ENCODE peak calls at places on chromosomes 7 and 10, in four cellular contexts. J is HepG2, T is H1, M is IMR-90. H is an unnamed sample.

GRCh38 chr10:51073461-51074237 is 638 bp upstream of the PRKG1 start:
- DNase-seq in J (no peak), T (peak), M (peak), H (no peak)

GRCh38 chr7:113710310-113711106 is 208.3 kb downstream of the PPP1R3A start:
- DNase-seq in J (peak), T (no peak), M (peak), H (peak)

GRCh38 chr10:98469532-98469931 is 22.8 kb upstream of the HPS1 start:
- DNase-seq in J (no peak), T (no peak), M (no peak), H (no peak)

GRCh38 chr10:32982293-32982709 is 24.3 kb upstream of the ITGB1 start:
- DNase-seq in J (no peak), T (no peak), M (peak), H (no peak)

GRCh38 chr7:50940621-50941020 is 157.9 kb upstream of the GRB10 start:
- DNase-seq in J (no peak), T (no peak), M (no peak), H (no peak)

GRCh38 chr7:45080958-45081669 is 7.7 kb downstream of the NACAD start:
- DNase-seq in J (no peak), T (no peak), M (no peak), H (no peak)

GRCh38 chr7:44307905-44308740 is 17.3 kb downstream of the CAMK2B start:
- DNase-seq in J (no peak), T (peak), M (no peak), H (no peak)

GRCh38 chr10:19921300-19922140 is 105.3 kb downstream of the PLXDC2 start:
- DNase-seq in J (no peak), T (no peak), M (peak), H (no peak)

GRCh38 chr7:130270947-130271790 is 4.5 kb downstream of the CPA2 start:
- DNase-seq in J (no peak), T (no peak), M (no peak), H (no peak)

GRCh38 chr7:4612237-4612636 is 69.9 kb upstream of the FOXK1 start:
- DNase-seq in J (no peak), T (no peak), M (no peak), H (no peak)

GRCh38 chr10:22630229-22631174 is 83.9 kb downstream of the PIP4K2A start:
- DNase-seq in J (no peak), T (no peak), M (peak), H (no peak)

GRCh38 chr10:3255616-3256015 is 83.0 kb upstream of the PITRM1 start:
- DNase-seq in J (no peak), T (no peak), M (no peak), H (no peak)

GRCh38 chr7:26393855-26394254 is 102.2 kb downstream of the SNX10 start:
- DNase-seq in J (no peak), T (no peak), M (no peak), H (no peak)

GRCh38 chr10:75034131-75034512 is 77.3 kb upstream of the SAMD8 start:
- DNase-seq in J (no peak), T (no peak), M (no peak), H (no peak)

GRCh38 chr10:29810816-29811215 is 176.0 kb upstream of the SVIL start:
- DNase-seq in J (no peak), T (no peak), M (no peak), H (no peak)

GRCh38 chr10:29815572-29815971 is 180.8 kb upstream of the SVIL start:
- DNase-seq in J (no peak), T (no peak), M (no peak), H (no peak)

GRCh38 chr10:29807407-29807806 is 172.6 kb upstream of the SVIL start:
- DNase-seq in J (no peak), T (no peak), M (peak), H (no peak)

GRCh38 chr10:29816801-29817558 is 182.2 kb upstream of the SVIL start:
- DNase-seq in J (no peak), T (no peak), M (no peak), H (no peak)

DNA sequence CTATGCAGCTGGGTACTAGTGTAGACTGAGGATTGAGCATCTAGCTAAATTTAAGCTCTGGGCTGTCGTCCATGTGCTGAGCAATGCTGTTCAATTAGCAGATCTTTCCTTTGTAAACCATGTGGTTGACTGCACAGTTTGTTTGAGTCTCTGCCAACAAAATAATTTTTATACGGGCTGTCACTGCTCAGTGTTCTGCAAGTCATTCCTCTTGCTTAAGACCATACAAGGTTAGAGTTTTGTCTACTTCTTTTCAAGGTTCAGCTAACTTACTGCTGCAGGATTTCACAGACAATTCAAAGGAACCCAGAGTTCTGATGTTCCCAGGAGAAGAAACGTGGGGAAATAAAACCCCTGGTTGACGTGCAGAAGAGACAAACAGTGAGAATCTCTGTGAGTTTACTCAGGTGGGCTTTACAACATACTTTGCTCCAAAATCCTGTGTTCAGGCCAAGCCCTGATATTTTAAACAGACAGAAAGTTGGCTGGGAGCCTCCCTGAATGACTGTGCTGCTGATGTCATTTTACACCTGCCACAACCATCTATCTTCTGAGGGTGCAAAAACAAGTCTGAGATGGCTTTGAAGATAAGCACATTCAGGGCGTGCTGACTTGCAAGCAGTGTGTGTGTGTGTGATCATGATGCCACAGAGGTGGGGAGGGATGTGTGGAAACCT is 177.1 kb upstream of the SVIL start:
- DNase-seq in J (no peak), T (no peak), M (peak), H (no peak)
- TF ChIP-seq CEBPB in J (no peak), T (no peak), M (peak), H (no peak)

GRCh38 chr10:124912052-124912435 is 29.9 kb upstream of the ZRANB1 start:
- DNase-seq in J (no peak), T (no peak), M (no peak), H (no peak)

GRCh38 chr10:124912487-124912886 is 29.4 kb upstream of the ZRANB1 start:
- DNase-seq in J (no peak), T (no peak), M (peak), H (no peak)

GRCh38 chr10:124909563-124909962 is 32.4 kb upstream of the ZRANB1 start:
- DNase-seq in J (peak), T (no peak), M (no peak), H (no peak)

GRCh38 chr10:124913167-124913566 is 28.8 kb upstream of the ZRANB1 start:
- DNase-seq in J (no peak), T (no peak), M (no peak), H (no peak)

GRCh38 chr10:124911124-124912051 is 30.5 kb upstream of the ZRANB1 start:
- DNase-seq in J (no peak), T (no peak), M (peak), H (no peak)
- H2AFZ ChIP-seq in J (peak), T (no peak), M (peak), H (no peak)

GRCh38 chr7:157425137-157425731 is 88.4 kb downstream of the DNAJB6 start:
- DNase-seq in J (peak), T (no peak), M (no peak), H (no peak)
- TF ChIP-seq CEBPB in J (no peak), T (no peak), M (no peak), H (no peak)

DNA sequence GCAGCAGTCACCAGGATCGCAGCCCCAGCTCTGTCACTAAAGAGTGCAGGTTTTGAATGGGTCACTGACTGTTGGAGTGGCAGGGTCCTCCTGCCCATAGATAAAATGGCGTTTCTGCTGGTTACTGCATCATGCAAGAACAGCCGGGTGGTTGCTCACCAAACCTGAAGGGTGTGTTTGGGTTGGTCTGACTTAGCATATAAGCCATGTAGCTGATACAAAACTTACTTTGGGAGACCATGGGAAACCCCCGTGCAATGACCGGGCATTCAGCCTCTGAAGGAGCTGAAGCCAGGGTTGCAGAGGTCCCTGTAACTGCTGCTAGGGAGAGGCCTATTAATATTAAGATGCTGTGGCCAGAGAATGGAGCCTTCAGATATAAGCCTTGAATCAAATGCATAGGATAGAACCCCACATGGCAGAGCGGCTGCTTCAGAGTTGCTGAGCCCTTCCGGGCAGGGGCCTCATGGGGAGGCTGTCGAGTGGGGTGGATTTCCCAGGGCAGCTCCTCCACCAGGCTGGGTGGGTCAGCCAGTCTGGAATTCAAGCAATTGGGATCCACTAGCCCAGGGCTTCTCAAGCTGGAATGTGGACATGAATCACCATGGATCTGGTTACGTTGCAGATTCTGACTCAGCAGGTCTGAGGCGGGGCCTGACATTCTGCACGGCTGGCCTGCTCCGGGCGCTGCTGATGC is 70.9 kb upstream of the CTBP2 start:
- DNase-seq in J (no peak), T (no peak), M (peak), H (peak)
- H2AFZ ChIP-seq in J (no peak), T (no peak), M (peak), H (peak)

H was measured in HCT116.